ENCODE peak calls at places on chromosomes 1 and 21, in seven cellular contexts. One of them, this sample, is unnamed.

GRCh38 chr1:205493241-205494085 is 11.0 kb upstream of the CDK18 start:
- DNase-seq in HFFc6: peak; percentile 42
- DNase-seq in NB4: peak; percentile 70
- DNase-seq in right atrium auricular region: peak; percentile 67
- DNase-seq in SK-N-SH: peak; percentile 57
- DNase-seq in MCF 10A: peak; percentile 99
- DNase-seq in stomach: peak; percentile 28
- DNase-seq in this sample: peak; percentile 92

GRCh38 chr1:59696421-59697115 is 118.2 kb upstream of the HOOK1 start:
- DNase-seq in HFFc6: no peak
- DNase-seq in NB4: peak; percentile 92
- DNase-seq in right atrium auricular region: no peak
- DNase-seq in SK-N-SH: no peak
- DNase-seq in MCF 10A: no peak
- DNase-seq in stomach: no peak
- DNase-seq in this sample: no peak

GRCh38 chr1:7402548-7402850 is 368.6 kb upstream of the VAMP3 start:
- DNase-seq in HFFc6: no peak
- DNase-seq in NB4: no peak
- DNase-seq in right atrium auricular region: peak; percentile 50
- DNase-seq in SK-N-SH: no peak
- DNase-seq in MCF 10A: no peak
- DNase-seq in stomach: no peak
- DNase-seq in this sample: no peak

GRCh38 chr1:169137357-169137756 is 30.9 kb downstream of the ATP1B1 start:
- DNase-seq in HFFc6: no peak
- DNase-seq in NB4: no peak
- DNase-seq in right atrium auricular region: no peak
- DNase-seq in SK-N-SH: no peak
- DNase-seq in MCF 10A: no peak
- DNase-seq in stomach: no peak
- DNase-seq in this sample: no peak

GRCh38 chr21:33229099-33229775 is 501 bp upstream of the IFNAR2 start:
- DNase-seq in HFFc6: no peak
- DNase-seq in NB4: no peak
- DNase-seq in right atrium auricular region: no peak
- DNase-seq in SK-N-SH: peak; percentile 21
- DNase-seq in MCF 10A: no peak
- DNase-seq in stomach: no peak
- DNase-seq in this sample: no peak

GRCh38 chr1:228000836-228001563 is 5.8 kb upstream of the WNT3A start:
- DNase-seq in HFFc6: no peak
- DNase-seq in NB4: no peak
- DNase-seq in right atrium auricular region: peak; percentile 26
- DNase-seq in SK-N-SH: no peak
- DNase-seq in MCF 10A: no peak
- DNase-seq in stomach: peak; percentile 11
- DNase-seq in this sample: no peak

GRCh38 chr1:29186252-29186651 is 4.6 kb upstream of the SRSF4 start:
- DNase-seq in HFFc6: no peak
- DNase-seq in NB4: no peak
- DNase-seq in right atrium auricular region: no peak
- DNase-seq in SK-N-SH: no peak
- DNase-seq in MCF 10A: no peak
- DNase-seq in stomach: no peak
- DNase-seq in this sample: no peak

GRCh38 chr1:40042337-40042736 is 1.8 kb downstream of the CAP1 start:
- DNase-seq in HFFc6: no peak
- DNase-seq in NB4: no peak
- DNase-seq in right atrium auricular region: no peak
- DNase-seq in SK-N-SH: no peak
- DNase-seq in MCF 10A: no peak
- DNase-seq in stomach: no peak
- DNase-seq in this sample: peak; percentile 54

GRCh38 chr1:26290416-26291261 is 10.8 kb downstream of the SH3BGRL3 start:
- DNase-seq in HFFc6: no peak
- DNase-seq in NB4: peak; percentile 77
- DNase-seq in right atrium auricular region: no peak
- DNase-seq in SK-N-SH: peak; percentile 59
- DNase-seq in MCF 10A: no peak
- DNase-seq in stomach: no peak
- DNase-seq in this sample: no peak

GRCh38 chr1:82090104-82090503 is 289.4 kb downstream of the ADGRL2 start:
- DNase-seq in HFFc6: no peak
- DNase-seq in NB4: no peak
- DNase-seq in right atrium auricular region: no peak
- DNase-seq in SK-N-SH: no peak
- DNase-seq in MCF 10A: peak; percentile 27
- DNase-seq in stomach: no peak
- DNase-seq in this sample: peak; percentile 39

GRCh38 chr1:102191723-102192122 is 195.0 kb upstream of the OLFM3 start:
- DNase-seq in HFFc6: no peak
- DNase-seq in NB4: peak; percentile 49
- DNase-seq in right atrium auricular region: no peak
- DNase-seq in SK-N-SH: peak; percentile 35
- DNase-seq in MCF 10A: peak; percentile 74
- DNase-seq in stomach: no peak
- DNase-seq in this sample: peak; percentile 3

GRCh38 chr1:99691175-99691574 is 45.3 kb downstream of the PALMD start:
- DNase-seq in HFFc6: no peak
- DNase-seq in NB4: no peak
- DNase-seq in right atrium auricular region: no peak
- DNase-seq in SK-N-SH: no peak
- DNase-seq in MCF 10A: no peak
- DNase-seq in stomach: no peak
- DNase-seq in this sample: peak; percentile 80

GRCh38 chr1:193451606-193452005 is 265.2 kb upstream of the B3GALT2 start:
- DNase-seq in HFFc6: no peak
- DNase-seq in NB4: no peak
- DNase-seq in right atrium auricular region: no peak
- DNase-seq in SK-N-SH: no peak
- DNase-seq in MCF 10A: no peak
- DNase-seq in stomach: no peak
- DNase-seq in this sample: no peak

GRCh38 chr1:85824066-85824835 is 116.0 kb upstream of the ZNHIT6 start:
- DNase-seq in HFFc6: no peak
- DNase-seq in NB4: no peak
- DNase-seq in right atrium auricular region: no peak
- DNase-seq in SK-N-SH: no peak
- DNase-seq in MCF 10A: no peak
- DNase-seq in stomach: no peak
- DNase-seq in this sample: no peak

GRCh38 chr1:7940745-7941436 is at the start of gene TNFRSF9:
- DNase-seq in HFFc6: no peak
- DNase-seq in NB4: peak; percentile 72
- DNase-seq in right atrium auricular region: no peak
- DNase-seq in SK-N-SH: no peak
- DNase-seq in MCF 10A: peak; percentile 59
- DNase-seq in stomach: peak; percentile 29
- DNase-seq in this sample: peak; percentile 66

GRCh38 chr1:96364576-96364975 is 357.0 kb upstream of the PTBP2 start:
- DNase-seq in HFFc6: no peak
- DNase-seq in NB4: no peak
- DNase-seq in right atrium auricular region: no peak
- DNase-seq in SK-N-SH: no peak
- DNase-seq in MCF 10A: no peak
- DNase-seq in stomach: no peak
- DNase-seq in this sample: peak; percentile 22

GRCh38 chr1:226646026-226646869 is 92.8 kb downstream of the ITPKB start:
- DNase-seq in HFFc6: no peak
- DNase-seq in NB4: no peak
- DNase-seq in right atrium auricular region: no peak
- DNase-seq in SK-N-SH: peak; percentile 55
- DNase-seq in MCF 10A: no peak
- DNase-seq in stomach: no peak
- DNase-seq in this sample: no peak

GRCh38 chr1:181485276-181486097 is 2.2 kb downstream of the CACNA1E start:
- DNase-seq in HFFc6: no peak
- DNase-seq in NB4: peak; percentile 33
- DNase-seq in right atrium auricular region: no peak
- DNase-seq in SK-N-SH: peak; percentile 37
- DNase-seq in MCF 10A: no peak
- DNase-seq in stomach: no peak
- DNase-seq in this sample: no peak

GRCh38 chr1:154615411-154615810 is 7.4 kb upstream of the ADAR start:
- DNase-seq in HFFc6: no peak
- DNase-seq in NB4: no peak
- DNase-seq in right atrium auricular region: no peak
- DNase-seq in SK-N-SH: no peak
- DNase-seq in MCF 10A: no peak
- DNase-seq in stomach: no peak
- DNase-seq in this sample: no peak

GRCh38 chr21:14889080-14889805 is 175.6 kb downstream of the NRIP1 start:
- DNase-seq in HFFc6: peak; percentile 43
- DNase-seq in NB4: no peak
- DNase-seq in right atrium auricular region: no peak
- DNase-seq in SK-N-SH: no peak
- DNase-seq in MCF 10A: peak; percentile 84
- DNase-seq in stomach: no peak
- DNase-seq in this sample: peak; percentile 89

GRCh38 chr1:223219318-223219635 is 76.2 kb upstream of the TLR5 start:
- DNase-seq in HFFc6: no peak
- DNase-seq in NB4: no peak
- DNase-seq in right atrium auricular region: no peak
- DNase-seq in SK-N-SH: no peak
- DNase-seq in MCF 10A: no peak
- DNase-seq in stomach: no peak
- DNase-seq in this sample: no peak

GRCh38 chr1:189769448-189769847 is 708.2 kb downstream of the BRINP3 start:
- DNase-seq in HFFc6: no peak
- DNase-seq in NB4: no peak
- DNase-seq in right atrium auricular region: no peak
- DNase-seq in SK-N-SH: no peak
- DNase-seq in MCF 10A: no peak
- DNase-seq in stomach: no peak
- DNase-seq in this sample: no peak

GRCh38 chr1:154888757-154889156 is 18.7 kb upstream of the KCNN3 start:
- DNase-seq in HFFc6: no peak
- DNase-seq in NB4: no peak
- DNase-seq in right atrium auricular region: no peak
- DNase-seq in SK-N-SH: no peak
- DNase-seq in MCF 10A: no peak
- DNase-seq in stomach: no peak
- DNase-seq in this sample: no peak

DNA sequence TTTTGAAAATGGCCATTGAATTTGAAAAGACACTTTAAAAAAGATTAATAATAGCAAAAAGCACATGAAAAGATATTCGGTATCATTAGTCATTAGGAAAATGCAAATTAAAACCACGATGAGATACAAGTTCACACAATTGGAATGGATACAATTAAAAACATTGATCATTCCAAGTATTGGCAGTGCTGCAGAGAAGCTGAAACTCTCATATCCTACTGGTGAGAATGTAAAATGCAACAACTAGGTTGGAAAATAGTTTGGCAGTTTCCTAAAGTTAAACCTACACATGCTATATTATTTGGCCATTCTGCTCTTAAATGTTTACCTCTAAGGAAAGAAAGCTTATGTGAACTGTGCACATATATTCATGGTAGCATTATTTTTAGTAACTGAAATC is 838.7 kb upstream of the PRMT6 start:
- DNase-seq in HFFc6: no peak
- DNase-seq in NB4: no peak
- DNase-seq in right atrium auricular region: no peak
- DNase-seq in SK-N-SH: no peak
- DNase-seq in MCF 10A: no peak
- DNase-seq in stomach: no peak
- DNase-seq in this sample: no peak
- TF ChIP-seq CTCF in HFFc6: no peak
- TF ChIP-seq CTCF in NB4: no peak
- TF ChIP-seq CTCF in right atrium auricular region: no peak
- TF ChIP-seq CTCF in SK-N-SH: peak; percentile 18
- TF ChIP-seq CTCF in MCF 10A: no peak
- TF ChIP-seq CTCF in stomach: no peak
- TF ChIP-seq CTCF in this sample: no peak

DNA sequence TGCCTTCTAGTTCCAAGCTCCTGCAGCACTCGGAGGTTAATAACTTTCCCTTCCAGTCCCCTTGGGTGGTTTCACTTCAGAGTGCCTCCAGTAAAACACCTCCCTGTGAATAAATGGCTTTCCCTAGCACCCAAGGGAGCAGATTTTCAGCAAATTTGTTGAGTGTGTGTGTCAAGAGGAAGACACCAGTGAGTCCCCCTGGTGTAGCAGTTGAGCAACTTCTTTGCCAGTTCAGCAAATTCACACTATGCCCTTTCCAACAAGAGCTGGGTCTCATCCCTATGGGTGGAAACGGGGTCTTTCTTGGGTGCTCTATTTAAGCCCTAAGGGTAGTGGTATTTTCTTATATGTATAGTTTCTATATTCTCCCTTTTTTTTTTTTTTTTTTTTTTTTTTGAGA is 806 bp upstream of the AADACL4 start:
- DNase-seq in HFFc6: no peak
- DNase-seq in NB4: peak; percentile 51
- DNase-seq in right atrium auricular region: no peak
- DNase-seq in SK-N-SH: no peak
- DNase-seq in MCF 10A: no peak
- DNase-seq in stomach: no peak
- DNase-seq in this sample: no peak
- TF ChIP-seq CTCF in HFFc6: peak; percentile 30
- TF ChIP-seq CTCF in NB4: peak; percentile 13
- TF ChIP-seq CTCF in right atrium auricular region: no peak
- TF ChIP-seq CTCF in SK-N-SH: no peak
- TF ChIP-seq CTCF in MCF 10A: no peak
- TF ChIP-seq CTCF in stomach: no peak
- TF ChIP-seq CTCF in this sample: no peak

GRCh38 chr1:224735159-224735558 is 119.0 kb downstream of the CNIH3 start:
- DNase-seq in HFFc6: no peak
- DNase-seq in NB4: no peak
- DNase-seq in right atrium auricular region: no peak
- DNase-seq in SK-N-SH: no peak
- DNase-seq in MCF 10A: no peak
- DNase-seq in stomach: no peak
- DNase-seq in this sample: no peak

GRCh38 chr1:224732367-224733006 is 116.4 kb downstream of the CNIH3 start:
- DNase-seq in HFFc6: no peak
- DNase-seq in NB4: no peak
- DNase-seq in right atrium auricular region: no peak
- DNase-seq in SK-N-SH: no peak
- DNase-seq in MCF 10A: no peak
- DNase-seq in stomach: peak; percentile 46
- DNase-seq in this sample: no peak

GRCh38 chr1:224736619-224737352 is 120.7 kb downstream of the CNIH3 start:
- DNase-seq in HFFc6: no peak
- DNase-seq in NB4: peak; percentile 92
- DNase-seq in right atrium auricular region: peak; percentile 66
- DNase-seq in SK-N-SH: no peak
- DNase-seq in MCF 10A: peak; percentile 22
- DNase-seq in stomach: no peak
- DNase-seq in this sample: peak; percentile 72

GRCh38 chr1:224733021-224733911 is 117.1 kb downstream of the CNIH3 start:
- DNase-seq in HFFc6: peak; percentile 58
- DNase-seq in NB4: no peak
- DNase-seq in right atrium auricular region: peak; percentile 68
- DNase-seq in SK-N-SH: peak; percentile 73
- DNase-seq in MCF 10A: no peak
- DNase-seq in stomach: no peak
- DNase-seq in this sample: peak; percentile 64

GRCh38 chr1:224734261-224734935 is 118.3 kb downstream of the CNIH3 start:
- DNase-seq in HFFc6: no peak
- DNase-seq in NB4: no peak
- DNase-seq in right atrium auricular region: no peak
- DNase-seq in SK-N-SH: no peak
- DNase-seq in MCF 10A: no peak
- DNase-seq in stomach: no peak
- DNase-seq in this sample: no peak
- TF ChIP-seq CTCF in HFFc6: peak; percentile 35
- TF ChIP-seq CTCF in NB4: no peak
- TF ChIP-seq CTCF in right atrium auricular region: peak; percentile 21
- TF ChIP-seq CTCF in SK-N-SH: no peak
- TF ChIP-seq CTCF in MCF 10A: no peak
- TF ChIP-seq CTCF in stomach: no peak
- TF ChIP-seq CTCF in this sample: no peak

GRCh38 chr1:62271932-62272728 is 47.1 kb downstream of the KANK4 start:
- DNase-seq in HFFc6: peak; percentile 8
- DNase-seq in NB4: peak; percentile 31
- DNase-seq in right atrium auricular region: no peak
- DNase-seq in SK-N-SH: peak; percentile 67
- DNase-seq in MCF 10A: no peak
- DNase-seq in stomach: no peak
- DNase-seq in this sample: no peak
- TF ChIP-seq CTCF in HFFc6: no peak
- TF ChIP-seq CTCF in NB4: no peak
- TF ChIP-seq CTCF in right atrium auricular region: no peak
- TF ChIP-seq CTCF in SK-N-SH: no peak
- TF ChIP-seq CTCF in MCF 10A: no peak
- TF ChIP-seq CTCF in stomach: no peak
- TF ChIP-seq CTCF in this sample: no peak